ENCODE peak calls at places on chromosomes 16 and 17, in eight cellular contexts. N is body of pancreas, O is breast epithelium, M is A549, H is HCT116, P is transverse colon, R is GM12878, F is ovary. B is an unnamed sample. For H3K4me1, the result is how much of the 10 kb centered on the place peaks cover.

GRCh38 chr16:1772362-1772907 is at the start of gene EME2:
- DNase-seq in R (no peak), P (peak), O (no peak), M (peak), H (no peak), N (no peak), F (no peak), B (no peak)

GRCh38 chr16:83115491-83116232 is 488.9 kb downstream of the CDH13 start:
- DNase-seq in R (no peak), H (no peak), F (no peak), M (no peak), O (no peak), N (no peak), P (no peak), B (no peak)

GRCh38 chr17:77379837-77380236 is 239.1 kb downstream of the SEC14L1 start:
- DNase-seq in F (no peak), H (no peak), R (no peak), N (no peak), P (no peak), O (no peak), M (no peak), B (no peak)

GRCh38 chr17:57697891-57698708 is 47.0 kb downstream of the CCDC182 start:
- DNase-seq in P (no peak), N (no peak), M (no peak), R (no peak), O (no peak), H (no peak), F (no peak), B (no peak)

GRCh38 chr17:49564638-49565037 is 11.0 kb upstream of the NXPH3 start:
- DNase-seq in H (no peak), R (no peak), P (no peak), M (no peak), O (no peak), N (no peak), F (no peak), B (no peak)

GRCh38 chr17:32275060-32276042 is 9.7 kb downstream of the RHBDL3 start:
- DNase-seq in M (peak), R (no peak), P (no peak), N (no peak), O (no peak), H (peak), F (no peak), B (no peak)

GRCh38 chr16:23537390-23537789 is 19.8 kb downstream of the EARS2 start:
- DNase-seq in N (no peak), R (no peak), F (no peak), O (no peak), P (no peak), H (no peak), M (no peak), B (no peak)

GRCh38 chr17:78933025-78933958 is 8.1 kb upstream of the TIMP2 start:
- DNase-seq in N (peak), H (peak), M (peak), F (peak), P (peak), O (peak), R (peak), B (no peak)

GRCh38 chr17:73090396-73091202 is 1.9 kb downstream of the SLC39A11 start:
- DNase-seq in R (no peak), M (no peak), N (no peak), P (no peak), H (no peak), O (no peak), F (no peak), B (no peak)

GRCh38 chr16:1331712-1332617 is 1.5 kb upstream of the BAIAP3 start:
- DNase-seq in H (peak), M (peak), N (peak), R (peak), F (no peak), O (peak), P (peak), B (no peak)

GRCh38 chr17:81257533-81257932 is 18.4 kb downstream of the NDUFAF8 start:
- DNase-seq in P (no peak), O (no peak), R (no peak), M (no peak), H (no peak), N (no peak), F (no peak), B (no peak)

GRCh38 chr17:81252336-81253329 is 13.5 kb downstream of the NDUFAF8 start:
- DNase-seq in H (no peak), N (no peak), R (no peak), P (no peak), M (no peak), O (no peak), F (no peak), B (no peak)

GRCh38 chr17:81256616-81257015 is 17.5 kb downstream of the NDUFAF8 start:
- DNase-seq in H (no peak), F (no peak), O (no peak), R (no peak), N (no peak), P (no peak), M (peak), B (no peak)

GRCh38 chr17:81253358-81254131 is 14.4 kb downstream of the NDUFAF8 start:
- DNase-seq in F (no peak), H (no peak), P (peak), N (peak), M (peak), R (no peak), O (no peak), B (no peak)

GRCh38 chr17:81254955-81255717 is 16.0 kb downstream of the NDUFAF8 start:
- DNase-seq in N (peak), R (no peak), F (peak), O (peak), P (peak), H (no peak), M (peak), B (no peak)
- H3K4me3 ChIP-seq in N (no peak), R (no peak), F (no peak), O (no peak), P (no peak), H (no peak), M (no peak), B (no peak)

DNA sequence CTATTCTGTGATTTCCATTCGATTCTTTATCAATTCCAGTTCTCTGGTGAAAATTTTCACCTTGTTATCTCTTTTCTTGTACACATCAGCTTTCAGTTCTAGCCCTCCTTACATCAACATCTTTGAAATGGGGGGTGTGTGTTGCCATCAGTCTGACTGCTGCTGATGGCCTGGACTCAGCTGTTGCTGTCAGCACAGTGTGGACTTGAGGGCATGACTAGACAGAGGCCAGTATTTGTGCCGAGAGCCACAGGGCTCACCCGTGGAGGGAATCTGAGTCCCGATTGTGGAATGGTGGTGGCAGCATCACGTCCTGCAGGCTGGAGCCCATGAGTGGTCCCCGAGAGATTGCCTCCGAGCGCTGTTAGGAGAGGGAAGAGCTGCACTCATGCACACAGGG is 114.2 kb downstream of the RPTOR start:
- DNase-seq in O (no peak), R (no peak), M (no peak), H (no peak), N (no peak), P (no peak), F (no peak), B (no peak)
- H3K4me1 ChIP-seq in O (under half), R (under half), M (under half), H (under half), N (under half), P (under half), F (under half), B (under half)

GRCh38 chr16:10941127-10941933 is 938 bp downstream of the DEXI start:
- DNase-seq in O (no peak), P (peak), M (no peak), H (no peak), R (no peak), F (peak), N (no peak), B (no peak)

GRCh38 chr16:10945065-10945787 is 862 bp downstream of the CLEC16A start:
- DNase-seq in H (no peak), N (no peak), M (no peak), P (no peak), F (no peak), O (no peak), R (no peak), B (no peak)

GRCh38 chr16:10940501-10941079 is 1.7 kb downstream of the DEXI start:
- DNase-seq in P (no peak), H (no peak), R (no peak), F (peak), M (no peak), O (no peak), N (no peak), B (no peak)

GRCh38 chr16:10944249-10945064 is at the start of gene CLEC16A:
- DNase-seq in O (peak), M (peak), R (peak), H (peak), P (peak), N (peak), F (peak), B (peak)

DNA sequence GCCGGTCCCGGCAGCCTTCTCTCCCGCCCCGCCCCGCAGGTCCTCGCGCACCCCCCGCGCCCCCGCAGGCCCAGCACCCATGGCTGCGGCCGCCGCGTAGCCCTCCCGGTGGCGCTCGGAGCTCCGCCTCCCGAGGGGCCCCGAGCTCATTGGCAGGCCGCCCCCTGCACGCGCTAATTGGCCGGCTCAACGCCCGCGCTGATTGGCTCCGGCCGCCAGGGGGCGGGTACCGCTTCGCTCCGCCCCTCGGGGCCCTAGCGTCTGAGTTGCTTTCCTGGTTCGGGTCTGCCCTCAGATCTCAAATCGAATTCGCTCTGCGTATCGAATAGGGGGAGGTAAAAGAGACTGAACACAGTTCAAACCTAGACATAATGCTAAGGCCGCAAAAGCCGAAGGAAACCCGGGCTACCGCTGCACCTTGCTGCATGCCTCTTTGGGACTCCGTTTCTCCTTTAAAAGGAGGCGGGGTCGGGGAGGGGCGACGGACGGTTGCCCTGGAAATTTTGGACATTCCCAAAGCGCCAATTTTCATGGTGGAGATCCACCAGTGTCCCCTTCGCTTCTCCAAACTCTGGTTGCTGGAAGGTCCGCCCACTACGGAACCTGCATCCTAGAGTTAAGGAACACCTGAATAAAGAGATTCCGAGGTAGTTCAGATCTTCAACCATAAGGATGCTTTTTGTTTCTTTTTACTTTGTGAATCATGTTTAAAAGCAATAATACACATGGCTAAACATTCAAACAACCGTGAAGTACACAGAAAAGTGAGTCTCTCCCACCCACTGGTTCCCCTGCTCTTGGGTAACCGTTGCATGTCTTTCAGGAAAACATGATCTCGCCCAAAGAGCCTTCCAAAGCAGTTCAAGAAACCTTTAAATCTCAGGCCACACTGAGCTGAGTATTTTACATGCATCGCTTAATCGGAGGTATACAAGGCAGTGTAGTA is at the start of gene DEXI:
- DNase-seq in O (peak), P (peak), H (peak), F (peak), M (peak), R (peak), N (peak), B (peak)
- TF ChIP-seq POLR2A in O (no peak), P (peak), H (no peak), F (peak), M (peak), R (peak), N (peak), B (peak)

DNA sequence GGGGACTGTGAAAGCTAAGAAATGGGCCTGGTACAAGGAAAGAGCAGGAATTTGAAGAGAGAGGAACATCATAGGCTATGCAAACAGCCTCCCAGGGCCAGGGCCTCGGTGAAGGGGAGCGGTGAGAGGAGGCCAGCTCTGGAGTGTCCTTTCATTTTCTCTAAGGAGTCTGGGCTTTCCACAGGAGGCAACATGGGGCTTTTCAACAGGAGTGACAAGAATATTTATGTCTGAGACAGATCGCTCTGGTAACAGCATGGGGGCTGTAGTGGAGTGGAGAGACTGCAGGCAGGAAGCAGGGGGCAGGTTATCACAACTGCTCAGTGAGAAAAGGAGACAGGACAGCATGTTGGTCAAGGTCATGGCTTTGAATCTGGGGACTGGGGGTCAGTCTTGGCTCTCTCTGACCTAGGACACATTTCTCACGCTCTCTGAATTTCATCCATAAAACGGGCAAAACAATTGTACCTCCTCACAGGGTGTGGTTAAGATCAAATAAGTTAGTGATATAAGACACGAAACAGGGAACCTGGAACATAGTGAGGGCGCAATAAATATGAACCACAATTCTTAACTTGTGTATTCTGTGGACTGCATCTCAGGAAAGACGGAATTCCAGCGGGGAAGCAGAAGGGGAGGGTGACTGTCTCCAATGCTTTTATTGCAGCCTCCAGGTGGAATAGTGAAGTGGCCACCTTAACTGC is 49.9 kb downstream of the TOM1L2 start:
- DNase-seq in R (no peak), N (no peak), M (no peak), P (no peak), H (no peak), O (no peak), F (no peak), B (no peak)
- H3K4me3 ChIP-seq in R (no peak), N (no peak), M (peak), P (no peak), H (peak), O (no peak), F (no peak), B (no peak)

GRCh38 chr16:24753437-24753836 is 24.0 kb downstream of the TNRC6A start:
- DNase-seq in F (no peak), M (no peak), P (no peak), R (no peak), H (no peak), N (no peak), O (no peak), B (no peak)

GRCh38 chr16:24758373-24758772 is 28.9 kb downstream of the TNRC6A start:
- DNase-seq in M (no peak), H (no peak), O (no peak), N (no peak), P (no peak), R (no peak), F (no peak), B (no peak)

GRCh38 chr16:24754543-24754942 is 25.1 kb downstream of the TNRC6A start:
- DNase-seq in H (no peak), N (no peak), O (no peak), M (no peak), F (no peak), P (no peak), R (no peak), B (no peak)

GRCh38 chr16:24758986-24759385 is 29.5 kb downstream of the TNRC6A start:
- DNase-seq in H (no peak), R (no peak), P (no peak), F (no peak), N (no peak), M (no peak), O (no peak), B (no peak)

GRCh38 chr16:24755201-24755874 is 25.9 kb downstream of the TNRC6A start:
- DNase-seq in M (no peak), O (no peak), F (no peak), P (no peak), R (no peak), H (no peak), N (no peak), B (no peak)
- H3K4me1 ChIP-seq in M (under half), O (under half), F (under half), P (under half), R (under half), H (under half), N (under half), B (under half)

DNA sequence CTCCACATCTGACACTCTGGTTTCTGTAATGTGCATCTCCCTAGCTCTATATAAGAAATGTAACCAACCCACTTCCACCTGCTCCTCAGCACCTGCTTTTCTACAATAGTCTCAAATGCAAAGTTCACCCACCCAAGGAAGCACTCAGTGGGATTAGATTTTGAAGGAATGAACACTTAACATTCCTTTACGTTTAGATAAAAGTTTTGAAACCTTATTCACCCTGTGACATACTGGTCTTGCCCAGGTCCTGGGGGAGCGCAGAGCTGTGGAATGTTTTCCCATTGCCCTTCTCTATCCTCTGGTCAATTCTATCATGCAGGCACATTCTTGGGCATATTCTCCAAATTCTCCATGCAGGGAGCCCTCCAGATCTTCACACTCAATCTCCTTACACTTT is 168.0 kb upstream of the ASIC2 start:
- DNase-seq in R (no peak), N (no peak), H (no peak), O (no peak), F (no peak), M (no peak), P (no peak), B (no peak)
- TF ChIP-seq POLR2A in R (no peak), N (no peak), H (no peak), O (no peak), F (no peak), M (no peak), P (no peak), B (no peak)

GRCh38 chr17:27354491-27355081 is 60.7 kb downstream of the WSB1 start:
- DNase-seq in P (no peak), R (no peak), M (peak), N (no peak), O (no peak), H (no peak), F (no peak), B (no peak)
- H3K4me3 ChIP-seq in P (no peak), R (no peak), M (peak), N (no peak), O (peak), H (peak), F (no peak), B (peak)

B was measured in esophagus squamous epithelium.